ENCODE peak calls at places on chromosome 5, in seven cellular contexts. B is MM.1S, W is AG10803, Q is HFFc6, C is upper lobe of right lung, X is lower leg skin, E is progenitor cell of endocrine pancreas. T is an unnamed sample.
A peak's percentile ranks its signal among the peaks of the same experiment; 100 is the strongest.

GRCh38 chr5:126527892-126528291 is 67.1 kb downstream of the ALDH7A1 start:
- DNase-seq in Q (peak; percentile 63), W (no peak), C (no peak), X (no peak), B (no peak), E (no peak), T (no peak)

GRCh38 chr5:124748687-124749594 is 2.5 kb upstream of the ZNF608 start:
- DNase-seq in X (peak; percentile 93), B (peak; percentile 84), Q (no peak), E (peak; percentile 58), C (peak; percentile 75), W (peak; percentile 32), T (no peak)

GRCh38 chr5:177605667-177606066 is 5.7 kb downstream of the B4GALT7 start:
- DNase-seq in X (no peak), E (no peak), W (no peak), B (no peak), C (no peak), Q (no peak), T (no peak)

GRCh38 chr5:173792781-173793547 is 95.2 kb upstream of the CPEB4 start:
- DNase-seq in Q (no peak), W (no peak), B (no peak), X (peak; percentile 50), E (no peak), C (no peak), T (no peak)

GRCh38 chr5:155564541-155564940 is 551.0 kb downstream of the KIF4B start:
- DNase-seq in X (no peak), C (no peak), B (no peak), E (no peak), Q (no peak), W (no peak), T (no peak)

GRCh38 chr5:33457817-33458216 is 17.1 kb downstream of the TARS1 start:
- DNase-seq in E (no peak), W (no peak), B (no peak), C (no peak), X (no peak), Q (no peak), T (no peak)

GRCh38 chr5:2913306-2913705 is 161.8 kb upstream of the IRX2 start:
- DNase-seq in W (no peak), Q (no peak), C (no peak), B (no peak), X (peak; percentile 36), E (no peak), T (peak; percentile 38)

GRCh38 chr5:154190652-154191304 is at the start of gene GALNT10:
- DNase-seq in Q (no peak), B (peak; percentile 73), C (peak; percentile 89), E (peak; percentile 48), X (peak; percentile 90), W (peak; percentile 76), T (no peak)

GRCh38 chr5:14365831-14366435 is 215.7 kb upstream of the OTULINL start:
- DNase-seq in W (no peak), C (no peak), E (no peak), B (no peak), Q (peak; percentile 11), X (no peak), T (no peak)

GRCh38 chr5:38039826-38040225 is 200.0 kb upstream of the GDNF start:
- DNase-seq in X (no peak), W (no peak), B (no peak), C (no peak), E (no peak), Q (no peak), T (no peak)

GRCh38 chr5:174323878-174324281 is 278.4 kb downstream of the NSG2 start:
- DNase-seq in W (peak; percentile 17), X (no peak), E (peak; percentile 35), C (no peak), Q (no peak), B (peak; percentile 61), T (no peak)

GRCh38 chr5:59193616-59194319 is 610.9 kb downstream of the RAB3C start:
- DNase-seq in B (no peak), W (peak; percentile 91), E (no peak), Q (peak; percentile 98), X (no peak), C (no peak), T (no peak)

GRCh38 chr5:96123418-96123817 is 161.8 kb upstream of the ELL2 start:
- DNase-seq in C (no peak), W (no peak), E (no peak), B (no peak), Q (no peak), X (no peak), T (no peak)

GRCh38 chr5:60196382-60197113 is 303.0 kb upstream of the PDE4D start:
- DNase-seq in W (peak; percentile 83), C (no peak), Q (peak; percentile 84), X (no peak), E (no peak), B (no peak), T (peak; percentile 86)

GRCh38 chr5:62306494-62307363 is 723 bp downstream of the KIF2A start:
- DNase-seq in Q (peak; percentile 35), X (peak; percentile 90), B (peak; percentile 29), C (peak; percentile 81), W (peak; percentile 43), E (peak; percentile 61), T (peak; percentile 89)
- TF ChIP-seq CTCF in Q (no peak), X (no peak), B (no peak), C (no peak), W (no peak), E (no peak), T (no peak)

DNA sequence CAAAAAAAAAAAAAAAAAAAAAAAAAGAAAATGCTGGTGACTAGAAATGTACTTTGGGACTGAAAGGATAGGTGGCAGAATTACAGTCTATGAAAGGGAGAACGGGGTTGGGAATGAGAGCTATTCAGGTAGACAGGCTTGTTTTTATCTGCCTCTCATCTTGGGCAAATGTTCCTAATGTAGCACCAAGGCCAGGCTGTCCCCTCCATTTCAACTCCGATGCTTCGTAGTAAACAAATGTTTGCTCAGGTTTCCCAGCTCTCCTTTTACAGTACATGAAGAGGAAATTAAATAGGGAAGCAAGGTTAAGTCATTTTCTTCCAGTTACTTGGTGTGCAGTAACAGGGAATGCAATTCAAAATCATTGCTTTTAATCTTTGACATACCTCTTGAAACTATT is 4.4 kb upstream of the BASP1 start:
- DNase-seq in B (no peak), C (no peak), X (no peak), Q (no peak), W (no peak), E (no peak), T (no peak)
- TF ChIP-seq CTCF in B (no peak), C (no peak), X (no peak), Q (no peak), W (no peak), E (no peak), T (no peak)

GRCh38 chr5:169827769-169828168 is 152.5 kb downstream of the INSYN2B start:
- DNase-seq in X (no peak), B (no peak), E (no peak), W (peak; percentile 47), C (no peak), Q (no peak), T (no peak)

GRCh38 chr5:169832236-169832635 is 148.1 kb downstream of the INSYN2B start:
- DNase-seq in B (no peak), W (no peak), C (no peak), Q (no peak), E (no peak), X (no peak), T (no peak)

GRCh38 chr5:169831331-169831730 is 149.0 kb downstream of the INSYN2B start:
- DNase-seq in Q (no peak), B (no peak), C (no peak), X (no peak), E (no peak), W (peak; percentile 23), T (no peak)

GRCh38 chr5:169828385-169828784 is 151.9 kb downstream of the INSYN2B start:
- DNase-seq in B (no peak), Q (no peak), X (no peak), W (no peak), C (no peak), E (no peak), T (no peak)

DNA sequence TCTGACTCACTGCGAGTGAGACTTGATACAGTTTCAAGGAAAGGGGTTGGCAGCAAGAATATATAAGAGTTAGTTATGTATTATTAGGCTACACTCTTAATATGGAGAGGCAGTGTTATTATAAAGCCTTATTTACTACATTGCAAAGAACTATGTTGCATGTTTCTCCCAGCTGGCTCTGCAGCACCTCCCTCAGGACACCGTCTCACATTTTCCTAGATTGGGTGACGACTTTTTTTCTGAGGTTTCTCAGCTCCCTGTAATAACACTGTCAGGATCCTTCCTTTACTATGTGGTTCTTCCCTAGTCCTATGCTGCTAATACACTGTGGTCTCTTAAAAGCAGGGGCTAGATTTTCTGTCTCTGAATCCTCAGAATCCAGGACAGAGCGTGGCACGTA is 153.7 kb downstream of the INSYN2B start:
- DNase-seq in W (no peak), C (no peak), E (no peak), B (no peak), Q (no peak), X (no peak), T (no peak)
- TF ChIP-seq CTCF in W (peak; percentile 37), C (no peak), E (no peak), B (no peak), Q (peak; percentile 45), X (no peak), T (peak; percentile 13)

DNA sequence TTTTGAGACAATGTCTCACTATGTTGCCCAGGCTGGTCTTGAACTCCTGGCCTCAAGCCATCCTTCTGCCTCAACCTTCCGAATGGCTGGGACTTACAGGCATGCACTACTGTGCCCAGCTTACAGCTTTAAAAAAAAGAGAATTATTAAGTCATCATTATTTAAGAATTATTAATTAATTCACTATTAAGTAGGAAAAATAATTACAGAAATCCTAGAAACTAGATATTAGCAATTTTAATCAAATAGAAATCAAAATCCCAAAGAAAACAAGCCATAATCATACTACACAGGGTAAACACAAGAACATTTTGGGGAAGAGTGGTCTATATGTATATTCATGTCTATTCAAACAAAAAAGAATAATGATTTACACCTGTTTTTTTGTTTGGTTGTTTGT is 19.6 kb upstream of the MTMR12 start:
- DNase-seq in X (no peak), E (no peak), Q (no peak), B (no peak), W (no peak), C (no peak), T (no peak)
- TF ChIP-seq CTCF in X (no peak), E (no peak), Q (no peak), B (no peak), W (no peak), C (no peak), T (no peak)

DNA sequence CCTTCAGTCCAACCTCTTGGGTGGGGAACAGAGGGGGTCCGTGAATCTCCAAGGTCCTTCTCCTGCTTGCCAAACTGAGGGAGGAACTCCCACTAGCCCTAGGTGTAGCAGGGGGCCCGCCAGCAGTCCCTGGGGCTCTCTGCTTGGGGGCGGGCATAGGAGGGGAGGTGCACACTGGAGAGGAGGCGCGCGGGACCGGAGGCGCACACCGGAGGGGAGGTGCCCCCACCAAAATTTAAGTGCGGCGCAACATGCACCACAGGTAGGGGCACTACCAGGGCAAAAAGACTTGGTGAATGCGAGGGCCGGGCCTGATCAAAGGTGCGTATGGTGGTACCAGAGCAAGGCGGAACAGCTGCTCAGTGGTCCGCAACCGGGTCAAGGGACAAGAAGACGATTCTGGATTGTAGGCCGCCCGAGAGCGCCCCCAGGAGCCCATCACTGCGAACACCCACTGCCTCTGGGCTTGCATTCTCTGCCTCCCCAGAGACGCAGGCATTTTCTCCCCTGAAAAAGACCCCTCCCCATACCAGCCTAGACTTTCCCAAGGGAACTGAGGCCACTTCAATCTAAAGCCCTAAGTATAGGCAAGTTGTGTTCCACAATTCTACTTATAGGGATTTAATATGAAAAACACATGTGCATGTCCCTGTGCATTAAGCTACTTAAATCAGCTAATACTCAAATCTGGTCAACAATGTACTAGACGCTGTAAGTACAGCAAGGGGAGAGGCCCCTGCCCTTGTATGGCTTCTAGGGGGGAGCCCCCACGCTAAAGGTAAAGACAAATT is 50.6 kb downstream of the TGFBI start:
- DNase-seq in B (no peak), Q (no peak), C (no peak), W (no peak), X (no peak), E (no peak), T (no peak)
- TF ChIP-seq CTCF in B (no peak), Q (peak; percentile 13), C (no peak), W (no peak), X (no peak), E (no peak), T (no peak)